ENCODE peak calls at places on chromosomes 2 and 18, in six cellular contexts. One of them, this sample, is unnamed.

GRCh38 chr2:149629003-149629402 is 41.4 kb upstream of the MMADHC start:
- DNase-seq in GM13976: no peak
- DNase-seq in fibroblast of mammary gland: peak
- DNase-seq in glutamatergic neuron: no peak
- DNase-seq in esophagus squamous epithelium: no peak
- DNase-seq in epithelial cell of esophagus: no peak
- DNase-seq in this sample: no peak

GRCh38 chr2:222228046-222228445 is 70.8 kb downstream of the PAX3 start:
- DNase-seq in fibroblast of mammary gland: no peak
- DNase-seq in GM13976: no peak
- DNase-seq in esophagus squamous epithelium: no peak
- DNase-seq in glutamatergic neuron: no peak
- DNase-seq in epithelial cell of esophagus: no peak
- DNase-seq in this sample: no peak

GRCh38 chr2:238242731-238243495 is 3.1 kb upstream of the HES6 start:
- DNase-seq in glutamatergic neuron: peak
- DNase-seq in epithelial cell of esophagus: no peak
- DNase-seq in fibroblast of mammary gland: peak
- DNase-seq in esophagus squamous epithelium: no peak
- DNase-seq in GM13976: no peak
- DNase-seq in this sample: no peak

GRCh38 chr2:150335596-150335995 is 151.9 kb downstream of the RND3 start:
- DNase-seq in epithelial cell of esophagus: no peak
- DNase-seq in glutamatergic neuron: no peak
- DNase-seq in fibroblast of mammary gland: no peak
- DNase-seq in GM13976: no peak
- DNase-seq in esophagus squamous epithelium: no peak
- DNase-seq in this sample: no peak

GRCh38 chr2:69196327-69197117 is 183.5 kb downstream of the ANTXR1 start:
- DNase-seq in fibroblast of mammary gland: peak
- DNase-seq in esophagus squamous epithelium: no peak
- DNase-seq in epithelial cell of esophagus: peak
- DNase-seq in glutamatergic neuron: no peak
- DNase-seq in GM13976: no peak
- DNase-seq in this sample: no peak

GRCh38 chr18:27428120-27428519 is 243.0 kb upstream of the CHST9 start:
- DNase-seq in esophagus squamous epithelium: no peak
- DNase-seq in GM13976: no peak
- DNase-seq in glutamatergic neuron: no peak
- DNase-seq in epithelial cell of esophagus: peak
- DNase-seq in fibroblast of mammary gland: no peak
- DNase-seq in this sample: no peak

GRCh38 chr2:72827999-72828646 is 2.3 kb upstream of the EXOC6B start:
- DNase-seq in epithelial cell of esophagus: peak
- DNase-seq in esophagus squamous epithelium: no peak
- DNase-seq in GM13976: no peak
- DNase-seq in glutamatergic neuron: no peak
- DNase-seq in fibroblast of mammary gland: peak
- DNase-seq in this sample: no peak

GRCh38 chr2:172662099-172662498 is 73.5 kb upstream of the RAPGEF4 start:
- DNase-seq in glutamatergic neuron: no peak
- DNase-seq in GM13976: no peak
- DNase-seq in esophagus squamous epithelium: no peak
- DNase-seq in fibroblast of mammary gland: no peak
- DNase-seq in epithelial cell of esophagus: no peak
- DNase-seq in this sample: no peak

GRCh38 chr18:44716697-44717163 is 36.0 kb downstream of the SETBP1 start:
- DNase-seq in GM13976: no peak
- DNase-seq in epithelial cell of esophagus: peak
- DNase-seq in fibroblast of mammary gland: peak
- DNase-seq in esophagus squamous epithelium: no peak
- DNase-seq in glutamatergic neuron: no peak
- DNase-seq in this sample: no peak

GRCh38 chr2:11376071-11376470 is 31.6 kb upstream of the ROCK2 start:
- DNase-seq in epithelial cell of esophagus: no peak
- DNase-seq in fibroblast of mammary gland: no peak
- DNase-seq in glutamatergic neuron: no peak
- DNase-seq in GM13976: no peak
- DNase-seq in esophagus squamous epithelium: no peak
- DNase-seq in this sample: no peak

GRCh38 chr18:12652861-12653401 is 5.0 kb downstream of the SPIRE1 start:
- DNase-seq in fibroblast of mammary gland: peak
- DNase-seq in glutamatergic neuron: no peak
- DNase-seq in esophagus squamous epithelium: no peak
- DNase-seq in GM13976: no peak
- DNase-seq in epithelial cell of esophagus: peak
- DNase-seq in this sample: no peak

GRCh38 chr2:240494194-240494793 is 58.8 kb downstream of the GPC1 start:
- DNase-seq in esophagus squamous epithelium: no peak
- DNase-seq in fibroblast of mammary gland: no peak
- DNase-seq in glutamatergic neuron: no peak
- DNase-seq in epithelial cell of esophagus: no peak
- DNase-seq in GM13976: no peak
- DNase-seq in this sample: no peak

GRCh38 chr18:58287626-58288289 is 243.7 kb downstream of the NEDD4L start:
- DNase-seq in GM13976: no peak
- DNase-seq in fibroblast of mammary gland: no peak
- DNase-seq in epithelial cell of esophagus: no peak
- DNase-seq in esophagus squamous epithelium: no peak
- DNase-seq in glutamatergic neuron: no peak
- DNase-seq in this sample: no peak

DNA sequence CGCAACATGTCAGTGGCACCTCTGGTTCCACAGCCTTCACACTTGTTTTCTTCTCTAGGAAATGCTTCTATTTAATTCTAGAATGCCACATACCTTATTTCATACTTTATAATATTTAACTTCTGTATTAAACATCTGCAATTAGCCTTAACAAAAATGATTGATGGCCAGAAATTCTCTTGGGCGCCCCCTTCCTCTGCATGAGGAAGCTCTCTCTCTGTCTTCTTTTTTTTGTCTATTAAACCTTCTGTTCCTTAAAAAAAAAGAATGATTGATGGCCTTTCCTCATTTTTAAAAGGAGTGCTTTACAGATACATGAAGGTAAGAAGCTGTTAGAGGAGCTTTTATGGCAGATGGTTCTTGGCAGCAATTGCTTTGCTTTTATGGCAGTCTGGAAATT is 526.8 kb downstream of the SLC4A3 start:
- DNase-seq in glutamatergic neuron: no peak
- DNase-seq in fibroblast of mammary gland: no peak
- DNase-seq in esophagus squamous epithelium: no peak
- DNase-seq in GM13976: no peak
- DNase-seq in epithelial cell of esophagus: no peak
- DNase-seq in this sample: no peak
- TF ChIP-seq CTCF in glutamatergic neuron: peak
- TF ChIP-seq CTCF in fibroblast of mammary gland: peak
- TF ChIP-seq CTCF in esophagus squamous epithelium: no peak
- TF ChIP-seq CTCF in GM13976: no peak
- TF ChIP-seq CTCF in epithelial cell of esophagus: peak
- TF ChIP-seq CTCF in this sample: no peak

DNA sequence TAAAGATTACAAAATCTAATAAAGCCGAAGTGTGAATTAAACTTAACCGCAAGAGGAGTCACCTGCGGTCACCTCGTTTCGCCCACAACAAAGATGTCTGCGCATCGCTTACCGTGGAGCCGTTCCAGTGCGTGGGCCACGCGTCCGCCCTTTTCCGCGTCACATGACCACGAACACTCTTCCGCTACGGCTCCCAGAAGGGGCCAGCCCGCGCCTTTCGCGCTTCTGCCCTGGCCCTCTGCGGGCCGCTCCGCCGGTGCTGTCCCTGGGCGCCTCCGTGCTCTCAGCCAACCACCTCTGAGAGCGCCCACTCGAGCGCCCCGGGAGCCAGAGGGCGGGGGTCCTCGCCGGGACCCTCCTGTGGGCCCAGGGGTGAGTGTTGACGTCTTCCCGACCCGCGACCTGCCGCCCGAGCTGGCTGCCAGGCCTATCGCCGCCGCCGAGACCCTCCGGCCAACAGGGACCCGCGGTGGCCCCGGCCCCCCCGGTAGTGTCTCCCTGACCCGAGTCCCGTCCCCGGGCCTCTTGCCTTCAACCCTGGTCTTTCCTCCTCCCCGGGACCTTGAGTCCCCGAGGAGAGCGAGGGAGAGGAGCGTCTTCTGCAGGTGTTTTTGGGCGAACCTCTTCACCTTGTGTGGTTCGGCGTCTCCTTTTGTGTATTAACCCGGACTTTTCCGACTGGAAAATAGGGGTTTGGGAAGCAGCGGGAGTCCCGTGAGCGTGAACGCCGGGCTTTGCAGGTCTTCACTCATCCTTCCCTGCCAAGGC is at the start of gene MFF:
- DNase-seq in epithelial cell of esophagus: peak
- DNase-seq in glutamatergic neuron: peak
- DNase-seq in fibroblast of mammary gland: peak
- DNase-seq in esophagus squamous epithelium: peak
- DNase-seq in GM13976: peak
- DNase-seq in this sample: peak
- TF ChIP-seq CTCF in epithelial cell of esophagus: peak
- TF ChIP-seq CTCF in glutamatergic neuron: no peak
- TF ChIP-seq CTCF in fibroblast of mammary gland: no peak
- TF ChIP-seq CTCF in esophagus squamous epithelium: peak
- TF ChIP-seq CTCF in GM13976: peak
- TF ChIP-seq CTCF in this sample: peak

GRCh38 chr2:96792772-96793749 is 23.0 kb upstream of the CNNM3 start:
- DNase-seq in glutamatergic neuron: no peak
- DNase-seq in fibroblast of mammary gland: no peak
- DNase-seq in GM13976: no peak
- DNase-seq in epithelial cell of esophagus: no peak
- DNase-seq in esophagus squamous epithelium: no peak
- DNase-seq in this sample: no peak

GRCh38 chr2:96789245-96789617 is 26.8 kb upstream of the CNNM3 start:
- DNase-seq in fibroblast of mammary gland: no peak
- DNase-seq in epithelial cell of esophagus: no peak
- DNase-seq in GM13976: no peak
- DNase-seq in esophagus squamous epithelium: no peak
- DNase-seq in glutamatergic neuron: no peak
- DNase-seq in this sample: no peak

GRCh38 chr2:96788393-96789244 is 27.4 kb upstream of the CNNM3 start:
- DNase-seq in fibroblast of mammary gland: peak
- DNase-seq in epithelial cell of esophagus: no peak
- DNase-seq in esophagus squamous epithelium: no peak
- DNase-seq in GM13976: no peak
- DNase-seq in glutamatergic neuron: peak
- DNase-seq in this sample: no peak
- TF ChIP-seq CTCF in fibroblast of mammary gland: no peak
- TF ChIP-seq CTCF in epithelial cell of esophagus: no peak
- TF ChIP-seq CTCF in esophagus squamous epithelium: no peak
- TF ChIP-seq CTCF in GM13976: no peak
- TF ChIP-seq CTCF in glutamatergic neuron: no peak
- TF ChIP-seq CTCF in this sample: no peak

GRCh38 chr18:3773303-3773702 is 323.3 kb downstream of the TGIF1 start:
- DNase-seq in GM13976: no peak
- DNase-seq in glutamatergic neuron: no peak
- DNase-seq in fibroblast of mammary gland: peak
- DNase-seq in epithelial cell of esophagus: peak
- DNase-seq in esophagus squamous epithelium: no peak
- DNase-seq in this sample: no peak
- TF ChIP-seq CTCF in GM13976: no peak
- TF ChIP-seq CTCF in glutamatergic neuron: no peak
- TF ChIP-seq CTCF in fibroblast of mammary gland: peak
- TF ChIP-seq CTCF in epithelial cell of esophagus: peak
- TF ChIP-seq CTCF in esophagus squamous epithelium: peak
- TF ChIP-seq CTCF in this sample: peak

GRCh38 chr2:55011741-55012574 is 38.3 kb downstream of the RTN4 start:
- DNase-seq in epithelial cell of esophagus: no peak
- DNase-seq in glutamatergic neuron: no peak
- DNase-seq in esophagus squamous epithelium: no peak
- DNase-seq in fibroblast of mammary gland: no peak
- DNase-seq in GM13976: no peak
- DNase-seq in this sample: no peak

GRCh38 chr2:55012648-55013484 is 37.4 kb downstream of the RTN4 start:
- DNase-seq in glutamatergic neuron: no peak
- DNase-seq in fibroblast of mammary gland: no peak
- DNase-seq in GM13976: no peak
- DNase-seq in epithelial cell of esophagus: peak
- DNase-seq in esophagus squamous epithelium: no peak
- DNase-seq in this sample: no peak

GRCh38 chr2:55010915-55011314 is 39.3 kb downstream of the RTN4 start:
- DNase-seq in esophagus squamous epithelium: no peak
- DNase-seq in fibroblast of mammary gland: peak
- DNase-seq in epithelial cell of esophagus: peak
- DNase-seq in GM13976: no peak
- DNase-seq in glutamatergic neuron: no peak
- DNase-seq in this sample: no peak

GRCh38 chr2:55014962-55015939 is 35.0 kb downstream of the RTN4 start:
- DNase-seq in esophagus squamous epithelium: no peak
- DNase-seq in fibroblast of mammary gland: peak
- DNase-seq in glutamatergic neuron: peak
- DNase-seq in GM13976: peak
- DNase-seq in epithelial cell of esophagus: peak
- DNase-seq in this sample: peak

GRCh38 chr2:55013936-55014335 is 36.3 kb downstream of the RTN4 start:
- DNase-seq in esophagus squamous epithelium: no peak
- DNase-seq in glutamatergic neuron: no peak
- DNase-seq in fibroblast of mammary gland: no peak
- DNase-seq in GM13976: no peak
- DNase-seq in epithelial cell of esophagus: no peak
- DNase-seq in this sample: no peak
- TF ChIP-seq CTCF in esophagus squamous epithelium: peak
- TF ChIP-seq CTCF in glutamatergic neuron: no peak
- TF ChIP-seq CTCF in fibroblast of mammary gland: no peak
- TF ChIP-seq CTCF in GM13976: no peak
- TF ChIP-seq CTCF in epithelial cell of esophagus: no peak
- TF ChIP-seq CTCF in this sample: peak

DNA sequence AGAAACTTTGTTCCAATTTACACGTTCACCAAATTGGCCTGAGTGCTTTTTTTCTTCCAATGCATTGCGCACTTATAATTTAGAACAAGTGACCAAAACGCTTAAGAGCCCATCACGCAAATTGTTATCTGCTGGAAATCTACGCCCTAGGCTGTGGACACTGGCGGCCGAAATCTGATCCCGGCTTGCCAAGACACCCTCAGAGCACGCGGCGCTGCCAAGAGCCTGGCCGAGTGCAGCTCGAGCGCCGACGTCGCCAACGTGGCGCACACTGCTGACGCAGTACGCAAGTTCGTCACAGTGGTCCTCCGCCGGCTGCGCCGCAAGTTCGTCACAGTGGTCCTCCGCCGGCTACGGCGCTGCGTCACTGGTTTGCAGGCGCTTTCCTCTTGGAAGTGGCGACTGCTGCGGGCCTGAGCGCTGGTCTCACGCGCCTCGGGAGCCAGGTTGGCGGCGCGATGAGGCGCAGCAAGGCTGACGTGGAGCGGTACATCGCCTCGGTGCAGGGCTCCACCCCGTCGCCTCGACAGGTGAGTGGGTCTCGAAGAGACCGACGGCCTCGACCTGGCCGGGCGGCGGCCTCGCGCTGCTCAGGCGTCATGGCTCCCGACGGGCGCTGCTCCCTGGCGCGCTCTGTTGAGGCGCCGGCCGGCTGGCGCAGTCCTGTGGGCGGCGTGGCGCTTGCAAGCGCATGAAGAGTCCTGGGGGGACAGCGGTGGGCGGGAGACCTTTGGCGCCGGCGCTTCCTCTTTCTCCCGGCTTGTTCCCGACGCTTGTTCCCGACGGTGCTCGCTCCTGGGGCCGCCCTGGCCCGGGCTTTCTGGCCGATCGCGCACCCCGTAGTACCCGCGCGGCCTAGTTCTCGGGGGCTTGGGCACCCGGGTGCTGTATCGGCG is at the start of gene RANBP2:
- DNase-seq in esophagus squamous epithelium: peak
- DNase-seq in epithelial cell of esophagus: peak
- DNase-seq in glutamatergic neuron: peak
- DNase-seq in GM13976: peak
- DNase-seq in fibroblast of mammary gland: peak
- DNase-seq in this sample: peak
- TF ChIP-seq CTCF in esophagus squamous epithelium: peak
- TF ChIP-seq CTCF in epithelial cell of esophagus: no peak
- TF ChIP-seq CTCF in glutamatergic neuron: no peak
- TF ChIP-seq CTCF in GM13976: no peak
- TF ChIP-seq CTCF in fibroblast of mammary gland: no peak
- TF ChIP-seq CTCF in this sample: no peak

GRCh38 chr2:33229646-33230045 is 246.8 kb upstream of the RASGRP3 start:
- DNase-seq in fibroblast of mammary gland: peak
- DNase-seq in glutamatergic neuron: no peak
- DNase-seq in esophagus squamous epithelium: no peak
- DNase-seq in GM13976: no peak
- DNase-seq in epithelial cell of esophagus: no peak
- DNase-seq in this sample: no peak
- TF ChIP-seq CTCF in fibroblast of mammary gland: no peak
- TF ChIP-seq CTCF in glutamatergic neuron: no peak
- TF ChIP-seq CTCF in esophagus squamous epithelium: no peak
- TF ChIP-seq CTCF in GM13976: no peak
- TF ChIP-seq CTCF in epithelial cell of esophagus: no peak
- TF ChIP-seq CTCF in this sample: no peak

This sample was measured in progenitor cell of endocrine pancreas.